ENCODE peak calls at places on chromosomes 12 and 14, in nine cellular contexts. One of them, this sample, is unnamed.

GRCh38 chr12:25102402-25102801 is 92.6 kb downstream of the DNAI7 start:
- DNase-seq in HCEC 1CT: no peak
- DNase-seq in activated naive CD8-positive, alpha-beta T cell treated with anti-CD3 and anti-CD28 coated beads, Interleukin-2, amount 50 U/mL, for 16 hours: no peak
- DNase-seq in substantia nigra: no peak
- DNase-seq in T-helper 2 cell: no peak
- DNase-seq in HCT116: no peak
- DNase-seq in germinal center: no peak
- DNase-seq in GM12892: no peak
- DNase-seq in LoVo: no peak
- DNase-seq in this sample: no peak

GRCh38 chr14:64249363-64249762 is 44.8 kb downstream of the ESR2 start:
- DNase-seq in HCEC 1CT: no peak
- DNase-seq in activated naive CD8-positive, alpha-beta T cell treated with anti-CD3 and anti-CD28 coated beads, Interleukin-2, amount 50 U/mL, for 16 hours: no peak
- DNase-seq in substantia nigra: no peak
- DNase-seq in T-helper 2 cell: no peak
- DNase-seq in HCT116: no peak
- DNase-seq in germinal center: no peak
- DNase-seq in GM12892: no peak
- DNase-seq in LoVo: no peak
- DNase-seq in this sample: peak

GRCh38 chr12:25884024-25884919 is 74.2 kb upstream of the RASSF8 start:
- DNase-seq in HCEC 1CT: no peak
- DNase-seq in activated naive CD8-positive, alpha-beta T cell treated with anti-CD3 and anti-CD28 coated beads, Interleukin-2, amount 50 U/mL, for 16 hours: no peak
- DNase-seq in substantia nigra: no peak
- DNase-seq in T-helper 2 cell: no peak
- DNase-seq in HCT116: no peak
- DNase-seq in germinal center: no peak
- DNase-seq in GM12892: no peak
- DNase-seq in LoVo: no peak
- DNase-seq in this sample: no peak

GRCh38 chr12:31589896-31590729 is 823 bp downstream of the DENND5B start:
- DNase-seq in HCEC 1CT: peak
- DNase-seq in activated naive CD8-positive, alpha-beta T cell treated with anti-CD3 and anti-CD28 coated beads, Interleukin-2, amount 50 U/mL, for 16 hours: no peak
- DNase-seq in substantia nigra: peak
- DNase-seq in T-helper 2 cell: no peak
- DNase-seq in HCT116: peak
- DNase-seq in germinal center: peak
- DNase-seq in GM12892: peak
- DNase-seq in LoVo: peak
- DNase-seq in this sample: peak

GRCh38 chr12:124120718-124121117 is 147.7 kb downstream of the ZNF664 start:
- DNase-seq in HCEC 1CT: no peak
- DNase-seq in activated naive CD8-positive, alpha-beta T cell treated with anti-CD3 and anti-CD28 coated beads, Interleukin-2, amount 50 U/mL, for 16 hours: no peak
- DNase-seq in substantia nigra: no peak
- DNase-seq in T-helper 2 cell: no peak
- DNase-seq in HCT116: no peak
- DNase-seq in germinal center: no peak
- DNase-seq in GM12892: no peak
- DNase-seq in LoVo: no peak
- DNase-seq in this sample: no peak

GRCh38 chr14:69685217-69685616 is 73.8 kb downstream of the SUSD6 start:
- DNase-seq in HCEC 1CT: peak
- DNase-seq in activated naive CD8-positive, alpha-beta T cell treated with anti-CD3 and anti-CD28 coated beads, Interleukin-2, amount 50 U/mL, for 16 hours: peak
- DNase-seq in substantia nigra: no peak
- DNase-seq in T-helper 2 cell: no peak
- DNase-seq in HCT116: no peak
- DNase-seq in germinal center: no peak
- DNase-seq in GM12892: no peak
- DNase-seq in LoVo: no peak
- DNase-seq in this sample: no peak

GRCh38 chr12:99824900-99825562 is 159.7 kb downstream of the ANKS1B start:
- DNase-seq in HCEC 1CT: no peak
- DNase-seq in activated naive CD8-positive, alpha-beta T cell treated with anti-CD3 and anti-CD28 coated beads, Interleukin-2, amount 50 U/mL, for 16 hours: no peak
- DNase-seq in substantia nigra: no peak
- DNase-seq in T-helper 2 cell: no peak
- DNase-seq in HCT116: no peak
- DNase-seq in germinal center: no peak
- DNase-seq in GM12892: no peak
- DNase-seq in LoVo: no peak
- DNase-seq in this sample: no peak

GRCh38 chr14:56036353-56036752 is 81.9 kb upstream of the PELI2 start:
- DNase-seq in HCEC 1CT: no peak
- DNase-seq in activated naive CD8-positive, alpha-beta T cell treated with anti-CD3 and anti-CD28 coated beads, Interleukin-2, amount 50 U/mL, for 16 hours: no peak
- DNase-seq in substantia nigra: no peak
- DNase-seq in T-helper 2 cell: no peak
- DNase-seq in HCT116: no peak
- DNase-seq in germinal center: no peak
- DNase-seq in GM12892: no peak
- DNase-seq in LoVo: no peak
- DNase-seq in this sample: no peak

GRCh38 chr12:54016478-54016964 is 7.7 kb downstream of the HOXC8 start:
- DNase-seq in HCEC 1CT: peak
- DNase-seq in activated naive CD8-positive, alpha-beta T cell treated with anti-CD3 and anti-CD28 coated beads, Interleukin-2, amount 50 U/mL, for 16 hours: no peak
- DNase-seq in substantia nigra: no peak
- DNase-seq in T-helper 2 cell: no peak
- DNase-seq in HCT116: no peak
- DNase-seq in germinal center: no peak
- DNase-seq in GM12892: no peak
- DNase-seq in LoVo: peak
- DNase-seq in this sample: peak